ENCODE peak calls at places on chromosomes 16 and 17, in seven cellular contexts. R, K, U, A, W, I and O are unnamed samples. For H3K4me1 and H3K9me3, the result is how much of the 10 kb centered on the place peaks cover.

GRCh38 chr17:40168262-40168832 is 8.9 kb upstream of the RAPGEFL1 start:
- DNase-seq in R (peak), K (no peak), U (peak), A (no peak), W (no peak), I (peak), O (peak)

GRCh38 chr17:41393294-41393693 is 4.1 kb downstream of the KRT31 start:
- DNase-seq in R (no peak), K (no peak), U (no peak), A (no peak), W (no peak), I (no peak), O (no peak)

GRCh38 chr16:85396879-85397871 is 215.9 kb upstream of the GSE1 start:
- DNase-seq in R (peak), K (no peak), U (no peak), A (peak), W (no peak), I (no peak), O (peak)

GRCh38 chr16:82646504-82646903 is 19.7 kb downstream of the CDH13 start:
- DNase-seq in R (no peak), K (no peak), U (no peak), A (no peak), W (no peak), I (no peak), O (no peak)

GRCh38 chr17:37083461-37083860 is 134.7 kb downstream of the AATF start:
- DNase-seq in R (no peak), K (no peak), U (no peak), A (no peak), W (no peak), I (peak), O (no peak)

GRCh38 chr16:72760581-72760980 is 287.3 kb downstream of the ZFHX3 start:
- DNase-seq in R (no peak), K (no peak), U (no peak), A (no peak), W (no peak), I (no peak), O (no peak)

GRCh38 chr16:47777191-47777590 is 316.1 kb downstream of the PHKB start:
- DNase-seq in R (no peak), K (no peak), U (no peak), A (no peak), W (no peak), I (peak), O (no peak)

GRCh38 chr17:732788-733720 is 658 bp downstream of the TLCD3A start:
- DNase-seq in R (peak), K (no peak), U (peak), A (peak), W (peak), I (peak), O (peak)

GRCh38 chr16:86681440-86681838 is 103.1 kb downstream of the FOXL1 start:
- DNase-seq in R (peak), K (peak), U (no peak), A (no peak), W (no peak), I (peak), O (no peak)

GRCh38 chr17:64306850-64307463 is 43.9 kb upstream of the TEX2 start:
- DNase-seq in R (peak), K (no peak), U (peak), A (peak), W (peak), I (peak), O (peak)

GRCh38 chr16:28883221-28883996 is 5.1 kb downstream of the ATP2A1 start:
- DNase-seq in R (no peak), K (no peak), U (no peak), A (no peak), W (no peak), I (no peak), O (no peak)

GRCh38 chr16:48081656-48082055 is 74.1 kb downstream of the ABCC12 start:
- DNase-seq in R (no peak), K (no peak), U (no peak), A (no peak), W (no peak), I (peak), O (no peak)

GRCh38 chr16:85488414-85488813 is 124.7 kb upstream of the GSE1 start:
- DNase-seq in R (no peak), K (no peak), U (no peak), A (no peak), W (no peak), I (no peak), O (no peak)

GRCh38 chr17:7348478-7349242 is 3.3 kb upstream of the KCTD11 start:
- DNase-seq in R (no peak), K (no peak), U (no peak), A (peak), W (no peak), I (peak), O (no peak)

GRCh38 chr17:11638700-11639265 is 40.5 kb downstream of the DNAH9 start:
- DNase-seq in R (no peak), K (no peak), U (no peak), A (no peak), W (no peak), I (no peak), O (peak)

GRCh38 chr17:16068323-16068722 is 68.7 kb downstream of the TTC19 start:
- DNase-seq in R (no peak), K (no peak), U (no peak), A (no peak), W (no peak), I (peak), O (no peak)

GRCh38 chr16:11224894-11225676 is 30.9 kb downstream of the SOCS1 start:
- DNase-seq in R (no peak), K (no peak), U (peak), A (no peak), W (peak), I (no peak), O (peak)

GRCh38 chr17:73599599-73599998 is 44.6 kb downstream of the SDK2 start:
- DNase-seq in R (no peak), K (no peak), U (no peak), A (no peak), W (no peak), I (no peak), O (no peak)
- H3K4me3 ChIP-seq in R (no peak), K (no peak), U (no peak), A (no peak), W (no peak), I (no peak), O (no peak)

GRCh38 chr17:77315551-77316190 is 174.9 kb downstream of the SEC14L1 start:
- DNase-seq in R (peak), K (no peak), U (no peak), A (peak), W (peak), I (no peak), O (peak)

GRCh38 chr17:77314601-77315000 is 173.8 kb downstream of the SEC14L1 start:
- DNase-seq in R (peak), K (no peak), U (no peak), A (no peak), W (peak), I (no peak), O (no peak)

GRCh38 chr17:77313831-77314230 is 173.1 kb downstream of the SEC14L1 start:
- DNase-seq in R (peak), K (no peak), U (no peak), A (no peak), W (peak), I (no peak), O (peak)

GRCh38 chr17:77316191-77316641 is 175.4 kb downstream of the SEC14L1 start:
- DNase-seq in R (peak), K (no peak), U (no peak), A (peak), W (peak), I (peak), O (peak)

GRCh38 chr17:77315010-77315409 is 174.2 kb downstream of the SEC14L1 start:
- DNase-seq in R (peak), K (no peak), U (no peak), A (no peak), W (peak), I (no peak), O (no peak)
- H3K4me1 ChIP-seq in R (under half), K (under half), U (under half), A (under half), W (half or more), I (under half), O (under half)

DNA sequence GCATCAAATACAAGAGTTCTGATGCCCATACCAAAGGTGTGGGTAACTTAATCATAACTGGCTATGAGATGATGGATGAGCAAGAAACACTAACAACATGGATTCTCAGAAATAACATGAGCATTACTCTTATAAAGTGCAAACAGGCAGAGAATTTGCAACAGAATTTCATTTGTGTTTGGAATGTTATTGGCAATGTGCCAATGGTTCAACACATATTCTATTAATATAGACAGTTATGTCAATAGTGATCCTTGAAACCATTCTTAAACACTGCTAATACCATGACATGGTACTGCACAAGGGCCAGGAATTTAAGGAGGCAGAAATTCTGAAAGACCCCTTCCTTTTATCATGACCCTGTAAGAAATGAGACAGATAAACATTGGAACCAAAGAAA is 217.1 kb upstream of the WSB1 start:
- DNase-seq in R (no peak), K (no peak), U (no peak), A (no peak), W (no peak), I (no peak), O (no peak)
- H3K9me3 ChIP-seq in R (under half), K (under half), U (under half), A (under half), W (under half), I (under half), O (under half)

GRCh38 chr17:58279736-58280479 is 827 bp downstream of the MPO start:
- DNase-seq in R (no peak), K (no peak), U (no peak), A (no peak), W (no peak), I (no peak), O (no peak)

GRCh38 chr17:58280480-58281217 is at the start of gene MPO:
- DNase-seq in R (no peak), K (no peak), U (no peak), A (no peak), W (no peak), I (no peak), O (no peak)

GRCh38 chr17:58277726-58278595 is 2.8 kb downstream of the MPO start:
- DNase-seq in R (no peak), K (no peak), U (no peak), A (no peak), W (no peak), I (no peak), O (no peak)

GRCh38 chr17:58278661-58279015 is 2.1 kb downstream of the MPO start:
- DNase-seq in R (peak), K (no peak), U (no peak), A (no peak), W (no peak), I (no peak), O (no peak)

DNA sequence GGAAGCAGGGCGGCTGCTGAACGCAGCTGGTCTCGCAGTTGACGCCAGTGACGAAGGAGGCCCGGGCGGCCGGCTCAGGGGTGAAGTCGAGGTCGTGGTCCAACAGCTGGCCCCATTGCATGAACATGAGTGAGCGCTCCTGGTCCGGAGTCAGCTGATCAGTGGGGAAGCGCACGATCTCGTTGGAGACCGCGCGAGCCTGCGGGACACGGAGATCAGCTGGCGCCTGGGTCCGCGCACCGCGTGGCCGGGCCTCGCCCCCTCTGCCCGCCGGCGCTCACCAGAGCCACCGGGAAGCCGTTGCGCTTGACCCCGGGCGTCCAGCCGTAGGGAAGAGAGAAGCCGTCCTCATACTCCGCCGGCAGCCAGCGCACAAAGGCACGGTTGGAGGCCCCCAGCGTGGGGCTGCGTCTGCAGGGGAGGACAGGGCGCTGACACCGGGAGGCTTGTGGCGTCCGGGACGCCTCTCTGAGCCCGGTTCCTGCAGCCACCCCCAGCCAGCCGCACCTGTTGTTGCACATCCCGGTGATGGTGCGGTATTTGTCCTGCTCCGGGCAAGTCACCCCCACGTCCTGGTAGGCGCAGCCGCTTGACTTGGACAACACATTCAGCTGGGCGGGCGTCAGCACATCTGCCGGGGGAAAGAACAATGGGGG is 1.6 kb downstream of the MPO start:
- DNase-seq in R (peak), K (no peak), U (no peak), A (peak), W (peak), I (peak), O (no peak)
- H3K4me3 ChIP-seq in R (peak), K (peak), U (no peak), A (no peak), W (no peak), I (no peak), O (no peak)